ENCODE peak calls at places on chromosomes 3 and 15, in four cellular contexts. J is ovary, B is HCT116, K is esophagus squamous epithelium. T is an unnamed sample.

GRCh38 chr3:23431759-23432158 is 228.6 kb downstream of the UBE2E2 start:
- DNase-seq in J (no peak), B (no peak), K (no peak), T (no peak)

GRCh38 chr3:20125912-20126311 is 60.1 kb downstream of the SGO1 start:
- DNase-seq in J (no peak), B (no peak), K (no peak), T (no peak)

GRCh38 chr3:53201190-53201504 is 40.1 kb downstream of the PRKCD start:
- DNase-seq in J (no peak), B (no peak), K (no peak), T (no peak)

GRCh38 chr15:99121691-99122410 is 17.0 kb downstream of the SYNM start:
- DNase-seq in J (no peak), B (no peak), K (no peak), T (no peak)

GRCh38 chr15:52529289-52529929 is 729 bp upstream of the MYO5A start:
- DNase-seq in J (no peak), B (no peak), K (no peak), T (no peak)

GRCh38 chr15:69760890-69761568 is 308.4 kb downstream of the RPLP1 start:
- DNase-seq in J (peak), B (peak), K (no peak), T (peak)

GRCh38 chr3:86865506-86865905 is 125.4 kb downstream of the VGLL3 start:
- DNase-seq in J (no peak), B (no peak), K (no peak), T (no peak)

GRCh38 chr3:126208618-126209256 is 28.4 kb upstream of the ALDH1L1 start:
- DNase-seq in J (peak), B (peak), K (no peak), T (peak)

GRCh38 chr3:55519016-55519415 is 31.9 kb upstream of the WNT5A start:
- DNase-seq in J (no peak), B (no peak), K (no peak), T (no peak)

GRCh38 chr15:27244047-27244446 is 273.1 kb downstream of the GABRG3 start:
- DNase-seq in J (no peak), B (no peak), K (no peak), T (no peak)

GRCh38 chr3:51371943-51372557 is 13.0 kb upstream of the MANF start:
- DNase-seq in J (no peak), B (peak), K (no peak), T (peak)

GRCh38 chr3:113606539-113607218 is 74.3 kb downstream of the SIDT1 start:
- DNase-seq in J (no peak), B (no peak), K (no peak), T (no peak)

GRCh38 chr3:98691897-98692296 is 71.2 kb upstream of the ST3GAL6 start:
- DNase-seq in J (no peak), B (no peak), K (no peak), T (no peak)

GRCh38 chr3:197478746-197479668 is 76.8 kb downstream of the BDH1 start:
- DNase-seq in J (no peak), B (no peak), K (no peak), T (no peak)

GRCh38 chr15:36757189-36757814 is 177.9 kb downstream of the CDIN1 start:
- DNase-seq in J (no peak), B (no peak), K (no peak), T (peak)

GRCh38 chr3:155354658-155355057 is 61.2 kb upstream of the STRIT1 start:
- DNase-seq in J (no peak), B (no peak), K (no peak), T (no peak)

GRCh38 chr15:73683624-73684536 is at the start of gene CD276:
- DNase-seq in J (peak), B (peak), K (no peak), T (peak)
- TF ChIP-seq POLR2A in J (no peak), B (no peak), K (no peak), T (peak)

GRCh38 chr15:40471105-40471777 is 457 bp downstream of the CHST14 start:
- DNase-seq in J (peak), B (no peak), K (no peak), T (no peak)
- TF ChIP-seq POLR2A in J (no peak), B (no peak), K (no peak), T (peak)

GRCh38 chr15:74695597-74696397 is at the start of gene EDC3:
- DNase-seq in J (peak), B (peak), K (peak), T (peak)
- TF ChIP-seq POLR2A in J (peak), B (peak), K (no peak), T (peak)

DNA sequence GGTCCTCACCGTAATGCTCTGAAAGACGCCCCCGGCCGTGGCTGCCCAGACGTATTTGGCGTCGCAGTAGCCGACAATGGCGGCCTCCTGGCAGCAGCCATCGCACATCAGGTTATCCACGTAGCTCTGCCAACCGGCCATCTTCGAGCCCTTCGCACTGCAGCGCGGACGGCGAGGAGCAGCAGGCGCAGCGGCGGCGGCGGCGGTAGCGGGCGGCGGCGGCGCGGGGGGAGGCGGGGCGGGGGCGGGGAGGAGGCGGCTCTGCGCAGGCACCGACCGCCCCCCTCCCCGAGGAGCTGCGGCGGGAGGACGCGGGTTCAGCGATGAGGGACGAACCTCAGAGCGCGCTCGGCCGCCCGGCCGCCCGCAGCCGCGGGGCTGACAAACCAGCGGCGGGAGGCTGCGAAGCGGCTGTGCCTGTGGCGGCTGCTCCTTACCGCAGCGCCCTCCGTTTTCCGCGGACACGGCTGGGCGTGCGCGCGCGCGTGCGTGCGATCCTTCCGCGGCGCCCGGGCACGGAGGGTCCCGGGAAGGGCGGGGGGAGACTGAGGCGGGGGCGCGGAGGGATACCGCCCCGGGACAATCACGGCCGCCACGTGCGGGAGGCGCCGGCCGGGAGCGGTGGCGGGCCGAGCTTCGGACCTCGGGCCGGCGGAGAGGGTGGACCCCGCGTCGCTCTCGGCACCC is at the start of gene PFN2:
- DNase-seq in J (peak), B (peak), K (no peak), T (peak)
- TF ChIP-seq POLR2A in J (peak), B (no peak), K (no peak), T (peak)

T was measured in H54.